ENCODE peak calls at places on chromosome 20, in four cellular contexts. E, G, N and K are unnamed samples.

GRCh38 chr20:10219452-10219791 is 792 bp downstream of the SNAP25 start:
- DNase-seq in E (peak; percentile 74), G (no peak), N (no peak), K (peak; percentile 83)

GRCh38 chr20:1486566-1486965 is 4.7 kb downstream of the SIRPB2 start:
- DNase-seq in E (no peak), G (no peak), N (no peak), K (no peak)

GRCh38 chr20:4230651-4231050 is 215.3 kb upstream of the RNF24 start:
- DNase-seq in E (no peak), G (no peak), N (no peak), K (no peak)

GRCh38 chr20:9909167-9909566 is 70.3 kb upstream of the PAK5 start:
- DNase-seq in E (no peak), G (no peak), N (no peak), K (no peak)

GRCh38 chr20:62641749-62642665 is at the start of gene SLCO4A1:
- DNase-seq in E (peak; percentile 98), G (peak; percentile 59), N (no peak), K (peak; percentile 73)

GRCh38 chr20:59158673-59159072 is 4.9 kb upstream of the ZNF831 start:
- DNase-seq in E (no peak), G (no peak), N (no peak), K (no peak)

GRCh38 chr20:11582073-11582472 is 335.6 kb upstream of the BTBD3 start:
- DNase-seq in E (no peak), G (no peak), N (no peak), K (no peak)

GRCh38 chr20:41436679-41437078 is 70.1 kb upstream of the EMILIN3 start:
- DNase-seq in E (no peak), G (no peak), N (no peak), K (no peak)

GRCh38 chr20:45020236-45020886 is 54.0 kb downstream of the STK4 start:
- DNase-seq in E (no peak), G (peak; percentile 41), N (no peak), K (no peak)

GRCh38 chr20:64048402-64049044 is 916 bp downstream of the SOX18 start:
- DNase-seq in E (peak; percentile 57), G (no peak), N (no peak), K (no peak)

GRCh38 chr20:43193443-43193842 is 3.7 kb upstream of the PTPRT start:
- DNase-seq in E (no peak), G (no peak), N (no peak), K (no peak)

GRCh38 chr20:17957505-17958325 is 10.9 kb downstream of the SNX5 start:
- DNase-seq in E (no peak), G (no peak), N (no peak), K (no peak)

GRCh38 chr20:53774487-53775203 is 181.0 kb upstream of the ZNF217 start:
- DNase-seq in E (no peak), G (no peak), N (no peak), K (no peak)
- TF ChIP-seq USF2 in E (no peak), G (no peak), N (no peak), K (no peak)

DNA sequence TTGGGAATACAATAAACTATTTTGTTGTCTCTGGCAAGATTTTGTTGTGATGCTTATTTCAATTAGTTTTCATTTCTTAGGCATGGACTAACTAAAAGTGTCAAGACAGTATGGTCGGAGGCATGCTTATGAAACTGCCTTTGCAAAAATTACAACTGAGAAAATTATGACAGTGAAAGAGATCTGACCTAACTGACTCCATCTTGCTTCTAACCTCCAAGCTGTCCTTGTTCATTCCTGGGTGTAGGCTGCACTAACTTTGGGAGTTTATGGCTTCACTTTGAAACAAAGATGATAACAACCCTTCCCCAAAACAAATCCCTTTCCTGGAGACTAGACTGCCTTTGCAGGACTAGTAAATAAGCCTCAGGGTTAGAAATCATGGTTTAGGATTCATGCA is 4.1 kb upstream of the SHLD1 start:
- DNase-seq in E (no peak), G (no peak), N (no peak), K (no peak)
- TF ChIP-seq ETV6 in E (no peak), G (no peak), N (no peak), K (no peak)

GRCh38 chr20:24095753-24096152 is 107.2 kb upstream of the GGTLC1 start:
- DNase-seq in E (no peak), G (no peak), N (no peak), K (no peak)
- TF ChIP-seq USF2 in E (no peak), G (no peak), N (no peak), K (no peak)

GRCh38 chr20:54140486-54140885 is 33.3 kb downstream of the CYP24A1 start:
- DNase-seq in E (no peak), G (no peak), N (no peak), K (no peak)

GRCh38 chr20:54138427-54138826 is 35.4 kb downstream of the CYP24A1 start:
- DNase-seq in E (no peak), G (no peak), N (no peak), K (no peak)

GRCh38 chr20:54139188-54139587 is 34.6 kb downstream of the CYP24A1 start:
- DNase-seq in E (no peak), G (no peak), N (no peak), K (no peak)

GRCh38 chr20:54140927-54141566 is 32.7 kb downstream of the CYP24A1 start:
- DNase-seq in E (no peak), G (peak; percentile 96), N (no peak), K (no peak)

DNA sequence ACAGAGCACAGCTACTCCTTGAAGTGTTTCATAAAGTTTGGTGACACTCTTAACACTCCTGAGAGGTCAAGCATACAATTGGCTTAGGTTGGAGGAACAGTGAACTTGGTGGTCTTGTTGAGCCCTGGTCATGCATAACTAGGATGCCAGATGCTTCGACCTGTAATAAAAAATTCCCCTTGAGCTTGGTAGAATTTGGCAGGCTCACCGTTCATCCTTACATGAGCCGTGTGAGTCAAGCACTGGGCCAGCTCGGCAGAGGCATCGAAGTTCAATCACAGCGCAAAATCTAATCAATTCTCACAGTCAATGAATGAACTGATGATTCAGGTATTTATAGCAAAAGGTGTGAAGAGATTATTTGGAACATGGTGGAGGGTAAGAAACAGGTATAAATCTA is 33.7 kb downstream of the CYP24A1 start:
- DNase-seq in E (no peak), G (no peak), N (no peak), K (no peak)
- TF ChIP-seq ETV6 in E (no peak), G (no peak), N (peak; percentile 16), K (no peak)

DNA sequence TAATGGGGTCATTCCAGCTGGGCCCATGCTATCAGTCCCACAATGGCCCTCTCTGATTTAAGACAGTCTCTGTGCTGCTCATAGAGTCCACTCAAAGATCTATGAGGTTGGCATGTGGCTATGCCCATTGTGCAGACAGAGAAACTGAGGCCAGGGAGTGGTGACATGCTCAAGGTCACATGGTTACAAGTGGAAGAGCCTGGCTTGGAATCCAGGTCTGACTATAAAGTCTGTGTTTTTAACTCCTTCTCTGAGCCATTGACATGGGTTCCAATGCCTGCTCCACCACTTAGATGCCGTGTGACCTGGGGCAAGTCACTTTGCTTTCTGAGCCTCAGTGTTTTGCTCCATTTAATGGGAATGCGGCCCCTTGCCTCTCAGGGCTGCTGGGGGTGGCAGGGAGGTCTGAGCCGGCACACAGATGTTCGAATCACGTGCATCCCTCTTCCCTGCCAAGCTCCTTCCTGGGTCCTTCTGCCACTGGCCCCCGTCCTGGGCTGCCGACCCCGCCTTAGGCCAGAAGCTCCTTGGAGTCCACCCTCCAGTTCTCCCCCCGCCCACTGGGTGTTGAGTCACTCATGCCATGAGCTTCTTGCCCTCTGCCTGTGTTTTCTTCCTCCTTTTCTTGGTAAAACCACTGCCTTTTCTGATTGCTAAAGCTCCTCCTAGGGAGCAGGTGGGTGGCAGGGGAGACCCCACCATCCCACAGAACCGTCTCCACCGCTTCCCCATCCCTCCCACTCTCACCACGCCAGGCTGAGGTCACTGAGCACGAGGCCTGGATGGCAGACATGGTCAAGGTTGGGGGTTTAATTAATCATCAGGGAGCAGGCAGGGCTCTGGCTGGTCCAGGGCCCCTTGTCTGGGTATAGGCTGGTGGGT is 35.7 kb downstream of the CEBPB start:
- DNase-seq in E (peak; percentile 42), G (no peak), N (no peak), K (no peak)
- TF ChIP-seq USF2 in E (no peak), G (no peak), N (no peak), K (no peak)

GRCh38 chr20:35619196-35620095 is 3.8 kb downstream of the SPAG4 start:
- DNase-seq in E (no peak), G (peak; percentile 94), N (peak; percentile 45), K (peak; percentile 96)
- TF ChIP-seq ETV6 in E (no peak), G (peak; percentile 33), N (no peak), K (peak; percentile 65)

GRCh38 chr20:32021091-32021490 is 10.9 kb downstream of the CCM2L start:
- DNase-seq in E (no peak), G (no peak), N (no peak), K (no peak)

GRCh38 chr20:32018269-32019155 is 8.3 kb downstream of the CCM2L start:
- DNase-seq in E (peak; percentile 88), G (peak; percentile 76), N (no peak), K (peak; percentile 96)

GRCh38 chr20:32019563-32020463 is 9.6 kb downstream of the CCM2L start:
- DNase-seq in E (no peak), G (no peak), N (no peak), K (no peak)

GRCh38 chr20:32019156-32019510 is 8.9 kb downstream of the CCM2L start:
- DNase-seq in E (peak; percentile 68), G (no peak), N (no peak), K (peak; percentile 81)

GRCh38 chr20:32017711-32018251 is 7.5 kb downstream of the CCM2L start:
- DNase-seq in E (peak; percentile 81), G (peak; percentile 69), N (no peak), K (peak; percentile 93)
- TF ChIP-seq USF2 in E (no peak), G (no peak), N (no peak), K (no peak)

DNA sequence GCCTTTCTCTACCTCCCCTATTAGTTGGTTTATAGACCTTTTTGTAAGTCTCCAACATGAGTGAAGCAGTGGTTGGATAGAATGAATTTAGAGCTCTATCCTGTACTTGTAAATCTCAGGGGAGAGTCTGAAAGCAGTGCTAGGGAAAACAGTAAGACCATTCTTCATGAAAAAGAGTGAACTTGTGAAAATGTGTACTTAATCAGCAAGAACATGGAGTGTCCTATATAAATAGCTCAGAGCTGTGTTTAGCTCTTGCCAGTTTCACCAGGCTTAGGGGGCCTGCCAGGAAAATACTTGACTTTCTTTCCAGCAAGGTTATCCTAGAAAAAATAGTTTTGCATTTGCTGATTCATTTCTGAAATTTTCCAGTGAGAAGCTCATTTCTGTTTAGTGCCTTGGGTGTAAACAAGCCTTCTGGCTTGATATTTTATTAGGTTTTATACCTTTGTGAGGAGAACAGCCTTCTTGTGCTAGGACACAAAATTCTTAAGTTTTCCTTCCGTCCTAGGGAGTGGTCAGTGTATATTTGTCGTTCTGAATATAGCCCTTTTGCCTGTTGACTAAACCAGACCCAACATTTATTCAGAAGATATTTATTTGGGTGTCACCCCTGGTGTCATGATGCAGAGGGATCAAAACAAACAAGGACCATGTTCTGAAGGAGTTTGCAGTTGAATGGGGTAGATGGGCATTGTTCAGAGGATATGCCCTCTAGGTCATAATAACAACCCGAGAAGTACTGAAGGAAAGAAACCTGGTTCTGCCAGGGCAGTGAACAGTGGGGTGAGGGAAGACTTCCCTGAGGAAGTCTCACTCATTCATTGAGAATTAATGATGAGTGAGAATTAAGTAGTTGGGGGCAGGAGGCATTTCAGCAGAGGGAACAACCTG is 7.6 kb downstream of the ARFGEF2 start:
- DNase-seq in E (no peak), G (no peak), N (no peak), K (no peak)
- TF ChIP-seq ETV6 in E (no peak), G (no peak), N (no peak), K (no peak)